ENCODE peak calls at places on chromosome 16, in four cellular contexts. One of them, this sample, is unnamed.

GRCh38 chr16:4624827-4625616 is 396 bp downstream of the MGRN1 start:
- DNase-seq in A549: no peak
- DNase-seq in HepG2: peak
- DNase-seq in K562: peak
- DNase-seq in this sample: peak

GRCh38 chr16:77041468-77041867 is 149.5 kb upstream of the MON1B start:
- DNase-seq in HepG2: no peak
- DNase-seq in K562: no peak
- DNase-seq in A549: no peak
- DNase-seq in this sample: no peak

GRCh38 chr16:58399718-58400633 is 7.7 kb downstream of the GINS3 start:
- DNase-seq in HepG2: no peak
- DNase-seq in A549: peak
- DNase-seq in K562: no peak
- DNase-seq in this sample: no peak

GRCh38 chr16:89858973-89859808 is 14.2 kb upstream of the TCF25 start:
- DNase-seq in A549: no peak
- DNase-seq in K562: no peak
- DNase-seq in HepG2: no peak
- DNase-seq in this sample: no peak

GRCh38 chr16:49959552-49960277 is 65.3 kb upstream of the CNEP1R1 start:
- DNase-seq in K562: no peak
- DNase-seq in HepG2: no peak
- DNase-seq in A549: no peak
- DNase-seq in this sample: no peak

GRCh38 chr16:11632455-11632921 is 35.8 kb upstream of the SNN start:
- DNase-seq in K562: no peak
- DNase-seq in A549: no peak
- DNase-seq in HepG2: peak
- DNase-seq in this sample: no peak

GRCh38 chr16:54027126-54027922 is 259.3 kb downstream of the IRX3 start:
- DNase-seq in HepG2: no peak
- DNase-seq in A549: peak
- DNase-seq in K562: no peak
- DNase-seq in this sample: no peak

GRCh38 chr16:79645701-79646100 is 45.2 kb upstream of the MAF start:
- DNase-seq in HepG2: no peak
- DNase-seq in A549: no peak
- DNase-seq in K562: no peak
- DNase-seq in this sample: no peak

GRCh38 chr16:23408242-23409201 is 44.5 kb downstream of the COG7 start:
- DNase-seq in A549: peak
- DNase-seq in HepG2: no peak
- DNase-seq in K562: no peak
- DNase-seq in this sample: no peak

GRCh38 chr16:78742501-78743283 is 643.2 kb downstream of the WWOX start:
- DNase-seq in K562: peak
- DNase-seq in A549: no peak
- DNase-seq in HepG2: no peak
- DNase-seq in this sample: no peak

GRCh38 chr16:57131351-57131970 is 39.1 kb downstream of the CPNE2 start:
- DNase-seq in K562: no peak
- DNase-seq in A549: no peak
- DNase-seq in HepG2: no peak
- DNase-seq in this sample: no peak

GRCh38 chr16:2032285-2033056 is 5.8 kb downstream of the NHERF2 start:
- DNase-seq in HepG2: no peak
- DNase-seq in A549: no peak
- DNase-seq in K562: peak
- DNase-seq in this sample: no peak

GRCh38 chr16:59296002-59296401 is 561.9 kb upstream of the GOT2 start:
- DNase-seq in A549: no peak
- DNase-seq in K562: no peak
- DNase-seq in HepG2: no peak
- DNase-seq in this sample: no peak

GRCh38 chr16:10895053-10895946 is 18.3 kb downstream of the CIITA start:
- DNase-seq in HepG2: peak
- DNase-seq in K562: peak
- DNase-seq in A549: no peak
- DNase-seq in this sample: peak

GRCh38 chr16:52539197-52539596 is 7.7 kb downstream of the TOX3 start:
- DNase-seq in A549: no peak
- DNase-seq in K562: no peak
- DNase-seq in HepG2: no peak
- DNase-seq in this sample: no peak

GRCh38 chr16:27901956-27902355 is 161.6 kb downstream of the GSG1L start:
- DNase-seq in K562: no peak
- DNase-seq in HepG2: no peak
- DNase-seq in A549: no peak
- DNase-seq in this sample: no peak

GRCh38 chr16:13779676-13780075 is 140.3 kb upstream of the ERCC4 start:
- DNase-seq in K562: peak
- DNase-seq in A549: no peak
- DNase-seq in HepG2: no peak
- DNase-seq in this sample: no peak
- TF ChIP-seq HMGXB4 in K562: no peak
- TF ChIP-seq HMGXB4 in A549: no peak
- TF ChIP-seq HMGXB4 in HepG2: no peak
- TF ChIP-seq HMGXB4 in this sample: no peak

GRCh38 chr16:17106243-17106791 is 364.4 kb downstream of the XYLT1 start:
- DNase-seq in A549: no peak
- DNase-seq in K562: no peak
- DNase-seq in HepG2: no peak
- DNase-seq in this sample: peak

GRCh38 chr16:17104654-17105053 is 366.1 kb downstream of the XYLT1 start:
- DNase-seq in HepG2: no peak
- DNase-seq in A549: no peak
- DNase-seq in K562: no peak
- DNase-seq in this sample: no peak

GRCh38 chr16:17107450-17107849 is 363.3 kb downstream of the XYLT1 start:
- DNase-seq in HepG2: no peak
- DNase-seq in K562: no peak
- DNase-seq in A549: no peak
- DNase-seq in this sample: no peak

GRCh38 chr16:17108596-17108995 is 362.2 kb downstream of the XYLT1 start:
- DNase-seq in K562: no peak
- DNase-seq in HepG2: no peak
- DNase-seq in A549: no peak
- DNase-seq in this sample: no peak

GRCh38 chr16:17105239-17105721 is 365.5 kb downstream of the XYLT1 start:
- DNase-seq in HepG2: no peak
- DNase-seq in A549: no peak
- DNase-seq in K562: no peak
- DNase-seq in this sample: no peak
- TF ChIP-seq HMGXB4 in HepG2: no peak
- TF ChIP-seq HMGXB4 in A549: no peak
- TF ChIP-seq HMGXB4 in K562: no peak
- TF ChIP-seq HMGXB4 in this sample: no peak

DNA sequence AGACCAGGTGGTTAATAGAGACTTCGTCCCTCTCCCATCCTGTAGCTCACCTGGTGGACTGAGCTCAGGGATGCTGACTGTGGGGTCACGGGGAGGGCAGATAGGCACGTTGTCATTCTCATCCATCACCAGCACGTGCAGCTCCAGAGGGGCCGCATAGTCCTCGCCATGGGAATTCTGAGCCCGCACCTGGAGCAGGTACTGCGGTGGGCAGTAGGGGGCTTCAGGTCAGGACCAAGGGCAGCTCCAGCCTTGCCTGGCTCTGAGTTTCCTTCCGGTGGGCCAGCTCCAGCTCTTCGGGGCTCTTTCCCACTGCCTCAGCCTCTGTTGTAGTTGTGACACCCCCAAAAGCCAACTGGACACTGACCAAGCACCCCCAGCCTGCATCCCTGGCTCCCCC is 5.6 kb downstream of the CDH16 start:
- DNase-seq in A549: no peak
- DNase-seq in HepG2: no peak
- DNase-seq in K562: no peak
- DNase-seq in this sample: peak
- TF ChIP-seq HMGXB4 in A549: no peak
- TF ChIP-seq HMGXB4 in HepG2: no peak
- TF ChIP-seq HMGXB4 in K562: no peak
- TF ChIP-seq HMGXB4 in this sample: no peak

GRCh38 chr16:24700549-24701392 is 28.7 kb upstream of the TNRC6A start:
- DNase-seq in K562: peak
- DNase-seq in HepG2: peak
- DNase-seq in A549: peak
- DNase-seq in this sample: no peak
- TF ChIP-seq HMGXB4 in K562: no peak
- TF ChIP-seq HMGXB4 in HepG2: no peak
- TF ChIP-seq HMGXB4 in A549: no peak
- TF ChIP-seq HMGXB4 in this sample: no peak

GRCh38 chr16:6081320-6081976 is 983.9 kb upstream of the EEF2KMT start:
- DNase-seq in K562: peak
- DNase-seq in A549: peak
- DNase-seq in HepG2: peak
- DNase-seq in this sample: peak
- TF ChIP-seq HMGXB4 in K562: no peak
- TF ChIP-seq HMGXB4 in A549: no peak
- TF ChIP-seq HMGXB4 in HepG2: no peak
- TF ChIP-seq HMGXB4 in this sample: no peak

GRCh38 chr16:1021553-1022160 is 40.1 kb downstream of the SOX8 start:
- DNase-seq in HepG2: no peak
- DNase-seq in A549: no peak
- DNase-seq in K562: no peak
- DNase-seq in this sample: no peak
- TF ChIP-seq HMGXB4 in HepG2: no peak
- TF ChIP-seq HMGXB4 in A549: no peak
- TF ChIP-seq HMGXB4 in K562: no peak
- TF ChIP-seq HMGXB4 in this sample: no peak

DNA sequence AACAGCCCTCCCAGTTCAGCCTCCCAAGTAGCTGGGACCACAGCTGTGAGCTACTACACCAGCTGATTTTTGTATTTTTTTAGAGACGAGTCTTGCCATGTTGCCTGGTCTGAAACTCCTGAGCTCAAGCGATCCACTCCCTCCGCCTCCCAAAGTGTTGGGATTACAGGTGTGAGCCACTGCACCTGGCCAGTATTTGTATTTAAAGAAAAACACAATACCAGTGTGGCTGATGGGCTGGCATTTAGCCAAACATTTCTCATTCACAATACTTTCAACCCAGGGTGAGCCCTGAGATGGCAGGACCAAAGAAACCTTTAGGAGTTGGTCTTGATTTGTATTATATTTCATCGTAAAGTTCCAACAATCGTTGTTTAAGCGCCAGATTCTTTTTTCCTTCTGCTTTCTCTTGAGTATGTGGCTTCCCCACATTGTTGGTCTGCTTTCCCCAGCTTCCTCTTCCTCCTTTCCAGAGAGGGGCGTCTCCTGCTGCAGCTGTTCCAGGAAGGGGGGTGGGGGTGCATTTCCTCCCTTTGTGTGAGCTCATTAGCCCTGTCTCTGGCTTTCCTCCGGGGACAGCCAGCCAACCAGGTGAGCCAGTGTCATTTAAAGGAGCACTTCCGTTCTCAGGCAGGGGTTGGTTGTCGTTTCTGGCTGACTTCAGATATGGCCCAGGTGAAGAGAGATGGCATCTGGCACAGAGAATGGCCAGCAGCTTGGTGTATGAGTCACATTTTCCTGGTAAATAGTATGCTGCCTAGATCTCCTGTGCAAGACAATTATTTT is 79.9 kb downstream of the GPRC5B start:
- DNase-seq in HepG2: no peak
- DNase-seq in K562: peak
- DNase-seq in A549: no peak
- DNase-seq in this sample: peak
- TF ChIP-seq HMGXB4 in HepG2: no peak
- TF ChIP-seq HMGXB4 in K562: no peak
- TF ChIP-seq HMGXB4 in A549: no peak
- TF ChIP-seq HMGXB4 in this sample: no peak

GRCh38 chr16:85312642-85313540 is 200.6 kb upstream of the CIBAR2 start:
- DNase-seq in HepG2: no peak
- DNase-seq in A549: no peak
- DNase-seq in K562: no peak
- DNase-seq in this sample: no peak

GRCh38 chr16:85312174-85312573 is 199.9 kb upstream of the CIBAR2 start:
- DNase-seq in A549: no peak
- DNase-seq in HepG2: no peak
- DNase-seq in K562: no peak
- DNase-seq in this sample: no peak

GRCh38 chr16:85309656-85310587 is 197.7 kb upstream of the CIBAR2 start:
- DNase-seq in HepG2: peak
- DNase-seq in K562: peak
- DNase-seq in A549: no peak
- DNase-seq in this sample: no peak

GRCh38 chr16:85311741-85312140 is 199.5 kb upstream of the CIBAR2 start:
- DNase-seq in K562: no peak
- DNase-seq in HepG2: no peak
- DNase-seq in A549: no peak
- DNase-seq in this sample: no peak

GRCh38 chr16:85310868-85311585 is 198.8 kb upstream of the CIBAR2 start:
- DNase-seq in HepG2: no peak
- DNase-seq in K562: peak
- DNase-seq in A549: no peak
- DNase-seq in this sample: no peak
- TF ChIP-seq HMGXB4 in HepG2: no peak
- TF ChIP-seq HMGXB4 in K562: no peak
- TF ChIP-seq HMGXB4 in A549: no peak
- TF ChIP-seq HMGXB4 in this sample: no peak

DNA sequence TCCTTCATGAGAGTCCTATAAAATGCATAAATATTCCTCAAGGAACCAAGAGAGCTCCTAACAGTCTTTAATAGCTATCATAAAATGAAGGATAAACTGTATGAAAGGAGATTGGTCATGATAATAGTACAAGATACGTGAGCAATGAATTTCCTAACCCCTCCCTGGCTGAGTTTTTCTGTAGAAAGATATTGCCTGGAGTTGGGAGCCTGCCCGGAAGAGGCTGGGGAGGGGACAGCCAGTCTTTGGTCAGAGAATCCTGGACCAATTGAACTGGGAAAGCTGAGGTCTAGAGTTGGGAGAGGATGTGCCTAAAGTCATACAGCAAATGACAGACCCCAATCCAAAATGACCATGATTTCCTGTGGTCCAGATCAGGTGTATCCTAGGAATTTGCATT is 321.9 kb upstream of the CDH5 start:
- DNase-seq in HepG2: no peak
- DNase-seq in A549: no peak
- DNase-seq in K562: no peak
- DNase-seq in this sample: no peak
- TF ChIP-seq HMGXB4 in HepG2: no peak
- TF ChIP-seq HMGXB4 in A549: no peak
- TF ChIP-seq HMGXB4 in K562: no peak
- TF ChIP-seq HMGXB4 in this sample: no peak

This sample was measured in WTC11.